ENCODE peak calls at places on chromosomes 11 and 22, in ten cellular contexts. R is cardiac fibroblast, M is tibial artery, Q is body of pancreas, L is SJCRH30, Z is tibial nerve, S is transverse colon, C is kidney, O is aorta, B is PC-3. K is an unnamed sample.
A peak's percentile ranks its signal among the peaks of the same experiment; 100 is the strongest.

GRCh38 chr22:50660306-50660705 is 12.3 kb upstream of the SHANK3 start:
- DNase-seq in O (no peak), M (no peak), L (no peak), R (no peak), C (no peak), B (no peak), Q (no peak), Z (no peak), S (no peak), K (no peak)

GRCh38 chr22:29870574-29870973 is 12.4 kb upstream of the MTMR3 start:
- DNase-seq in L (no peak), B (no peak), O (no peak), M (no peak), Q (no peak), Z (no peak), S (no peak), C (no peak), R (no peak), K (peak; percentile 91)

GRCh38 chr11:68651985-68652682 is 32.2 kb upstream of the GAL start:
- DNase-seq in O (no peak), R (no peak), B (no peak), Q (no peak), M (no peak), S (no peak), C (peak; percentile 52), Z (no peak), L (no peak), K (no peak)

GRCh38 chr22:43114958-43115357 is 4.4 kb downstream of the BIK start:
- DNase-seq in R (no peak), Z (no peak), O (no peak), Q (peak; percentile 84), S (peak; percentile 79), B (peak; percentile 85), M (no peak), C (no peak), L (no peak), K (no peak)

GRCh38 chr22:39453765-39454378 is 2.9 kb upstream of the MGAT3 start:
- DNase-seq in C (no peak), M (no peak), S (no peak), R (peak; percentile 65), Z (no peak), L (peak; percentile 81), B (no peak), O (no peak), Q (no peak), K (no peak)

GRCh38 chr11:69834811-69835800 is 15.9 kb upstream of the FGF3 start:
- DNase-seq in Q (no peak), L (no peak), R (no peak), O (no peak), S (no peak), C (no peak), B (no peak), Z (no peak), M (peak; percentile 43), K (no peak)

GRCh38 chr11:86696451-86696850 is 24.0 kb upstream of the ME3 start:
- DNase-seq in O (no peak), M (no peak), C (no peak), S (no peak), Q (no peak), R (no peak), Z (no peak), L (no peak), B (no peak), K (no peak)

GRCh38 chr11:77270921-77271320 is 30.6 kb downstream of the GDPD4 start:
- DNase-seq in O (no peak), R (no peak), B (no peak), Q (no peak), L (no peak), S (no peak), C (no peak), Z (no peak), M (no peak), K (no peak)

GRCh38 chr22:47408409-47408808 is 646.0 kb downstream of the TBC1D22A start:
- DNase-seq in R (no peak), B (no peak), Q (no peak), S (no peak), C (peak; percentile 53), M (peak; percentile 32), L (no peak), O (peak; percentile 15), Z (no peak), K (no peak)

DNA sequence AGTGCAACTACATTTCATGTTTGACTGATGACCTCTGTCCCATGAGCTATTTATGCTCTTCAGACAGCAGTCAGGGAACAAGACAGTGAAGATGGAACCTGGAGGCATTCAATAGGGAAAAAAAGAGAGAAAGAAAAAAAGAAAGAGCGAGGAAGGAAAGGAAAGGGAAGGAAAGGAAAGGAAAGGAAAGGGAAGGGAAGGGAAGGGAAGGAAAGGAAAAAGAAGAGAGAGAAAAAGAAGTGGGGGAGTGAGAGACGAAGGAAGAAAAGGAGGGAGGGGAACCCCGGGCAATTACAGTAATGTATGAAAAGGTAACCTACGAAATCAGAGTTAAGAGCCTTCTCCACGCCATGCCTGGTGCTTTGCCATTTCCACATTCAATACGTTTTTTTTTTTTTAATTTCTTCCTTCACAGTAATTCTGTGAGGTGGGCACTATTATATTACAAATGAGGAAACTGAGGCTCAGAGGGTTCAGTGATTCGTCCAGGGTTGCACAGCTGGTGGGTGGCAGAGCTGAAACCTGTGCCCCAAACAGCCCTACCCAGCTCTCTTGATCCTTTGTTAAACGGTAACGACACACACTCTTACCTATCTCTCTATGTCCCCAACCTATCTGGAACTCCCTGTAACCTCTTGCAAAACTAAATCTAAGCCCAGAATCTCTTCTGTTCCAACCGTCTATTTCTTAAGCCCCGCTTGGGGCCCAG is 39.3 kb downstream of the ETS1 start:
- DNase-seq in B (no peak), Q (no peak), O (no peak), C (no peak), L (no peak), S (no peak), Z (no peak), M (no peak), R (no peak), K (no peak)
- H3K4me3 ChIP-seq in B (peak overlapping the region; percentile 59), Q (no peak overlapping the region), O (peak overlapping the region; percentile 39), C (peak overlapping the region; percentile 63), L (no peak overlapping the region), S (peak overlapping the region; percentile 46), Z (peak overlapping the region; percentile 59), M (peak overlapping the region; percentile 55), R (peak overlapping the region; percentile 24), K (peak overlapping the region; percentile 32)

DNA sequence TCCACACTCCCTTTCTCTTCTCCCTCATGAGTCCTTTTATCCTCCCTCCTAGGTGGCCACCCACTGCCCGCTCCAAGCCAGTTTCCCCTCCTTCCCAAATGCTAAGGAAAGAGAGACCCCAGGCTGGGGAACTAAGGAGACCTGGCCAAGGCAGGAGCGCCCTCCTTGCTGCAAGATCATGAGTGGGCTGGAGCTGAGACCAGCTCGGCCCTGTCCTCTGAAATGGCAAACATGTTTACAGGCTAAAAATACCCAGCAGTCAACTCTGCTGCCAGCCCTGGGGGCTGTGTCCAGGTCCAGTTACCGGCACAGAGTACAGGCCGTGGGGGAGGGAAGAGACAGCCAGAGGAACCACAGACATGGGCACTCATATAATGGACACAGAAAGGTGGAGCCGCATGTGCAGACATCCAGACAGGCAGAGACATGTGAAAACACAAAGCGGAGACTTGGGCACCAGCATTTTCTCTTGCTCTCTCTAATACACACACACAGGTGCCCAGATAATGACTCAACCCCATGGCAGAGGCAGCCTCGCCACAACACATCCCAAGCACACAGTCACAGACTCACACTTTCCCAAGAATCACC is 1.2 kb upstream of the AHNAK start:
- DNase-seq in B (peak; percentile 76), O (no peak), Q (peak; percentile 68), M (peak; percentile 71), C (no peak), Z (no peak), L (peak; percentile 30), R (no peak), S (no peak), K (peak; percentile 99)
- H3K4me3 ChIP-seq in B (peak overlapping the region; percentile 96), O (peak overlapping the region; percentile 98), Q (no peak overlapping the region), M (peak overlapping the region; percentile 87), C (peak overlapping the region; percentile 90), Z (peak overlapping the region; percentile 95), L (peak overlapping the region; percentile 70), R (peak overlapping the region; percentile 93), S (peak overlapping the region; percentile 75), K (peak overlapping the region; percentile 95)

DNA sequence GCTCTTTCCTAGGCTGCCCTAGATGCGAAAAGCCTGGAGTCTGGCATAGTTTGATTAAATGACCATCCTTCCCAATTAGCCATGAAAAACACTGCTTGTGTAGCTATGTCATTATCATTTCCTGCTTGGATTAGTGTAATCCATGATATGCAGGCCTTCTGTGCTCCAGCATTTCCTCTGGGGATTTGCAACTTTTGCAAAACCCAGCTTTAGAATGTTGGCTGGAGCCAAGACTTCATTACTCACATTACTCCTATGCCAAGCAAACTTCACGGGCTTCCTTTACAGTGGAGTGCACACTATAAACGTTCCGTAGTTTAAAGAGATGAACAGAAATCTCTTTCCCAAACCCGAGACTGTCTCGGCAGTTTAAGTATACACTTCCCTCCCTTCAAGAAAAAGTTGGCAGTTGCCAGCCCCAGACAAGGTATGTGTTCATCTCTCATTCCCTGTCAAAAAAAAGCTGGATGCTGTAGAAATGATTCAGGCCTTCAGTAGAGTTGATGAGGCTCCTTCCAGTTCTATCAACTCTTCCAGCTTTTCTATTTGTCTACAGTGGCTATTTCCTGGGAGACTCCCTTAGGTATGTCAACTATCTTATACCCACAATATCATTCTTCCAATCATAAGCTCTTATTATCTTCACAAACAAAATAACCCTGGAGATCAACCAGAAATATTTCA is 180.0 kb downstream of the MAML2 start:
- DNase-seq in M (no peak), B (peak; percentile 63), O (no peak), Q (no peak), Z (no peak), L (peak; percentile 65), C (no peak), R (peak; percentile 99), S (no peak), K (peak; percentile 48)
- H3K4me3 ChIP-seq in M (no peak overlapping the region), B (no peak overlapping the region), O (no peak overlapping the region), Q (no peak overlapping the region), Z (no peak overlapping the region), L (peak overlapping the region; percentile 6), C (no peak overlapping the region), R (no peak overlapping the region), S (no peak overlapping the region), K (no peak overlapping the region)

GRCh38 chr11:2928605-2929510 is at the start of gene PHLDA2:
- DNase-seq in Q (peak; percentile 81), L (no peak), M (peak; percentile 76), O (peak; percentile 90), S (peak; percentile 73), B (peak; percentile 65), R (peak; percentile 74), Z (no peak), C (peak; percentile 89), K (peak; percentile 56)

GRCh38 chr11:2929511-2929879 is 275 bp upstream of the PHLDA2 start:
- DNase-seq in R (peak; percentile 78), Z (no peak), M (peak; percentile 82), B (peak; percentile 81), Q (peak; percentile 83), O (peak; percentile 93), S (peak; percentile 88), C (peak; percentile 92), L (no peak), K (peak; percentile 65)

GRCh38 chr11:2931416-2931746 is 2.2 kb upstream of the PHLDA2 start:
- DNase-seq in M (no peak), C (no peak), Q (no peak), B (no peak), R (no peak), Z (no peak), O (no peak), L (no peak), S (no peak), K (no peak)

GRCh38 chr11:2930705-2931415 is 1.6 kb upstream of the PHLDA2 start:
- DNase-seq in R (peak; percentile 53), C (peak; percentile 94), Z (no peak), Q (peak; percentile 94), M (peak; percentile 78), L (no peak), B (peak; percentile 84), S (peak; percentile 93), O (peak; percentile 84), K (peak; percentile 80)

GRCh38 chr11:2929880-2930704 is 872 bp upstream of the PHLDA2 start:
- DNase-seq in O (peak; percentile 88), Q (peak; percentile 74), M (peak; percentile 70), S (peak; percentile 79), Z (no peak), L (no peak), B (peak; percentile 72), C (peak; percentile 83), R (peak; percentile 39), K (peak; percentile 55)
- H3K4me3 ChIP-seq in O (peak overlapping the region; percentile 22), Q (no peak overlapping the region), M (peak overlapping the region; percentile 53), S (peak overlapping the region; percentile 51), Z (peak overlapping the region; percentile 50), L (no peak overlapping the region), B (peak overlapping the region; percentile 78), C (peak overlapping the region; percentile 40), R (peak overlapping the region; percentile 48), K (peak overlapping the region; percentile 97)